ENCODE peak calls at places on chromosomes 1 and 21, in nine cellular contexts. One of them, this sample, is unnamed.

GRCh38 chr1:155729031-155729898 is 40.4 kb downstream of the DAP3 start:
- DNase-seq in activated CD8-positive, alpha-beta memory T cell treated with anti-CD3 and anti-CD28 coated beads for 24 hours: no peak
- DNase-seq in heart right ventricle: no peak
- DNase-seq in activated CD4-positive, alpha-beta T cell treated with anti-CD3 and anti-CD28 coated beads for 36 hours: peak; percentile 58
- DNase-seq in hypothalamus: no peak
- DNase-seq in activated T-cell treated with anti-CD3 and anti-CD28 coated beads, Interleukin-2, amount 50 U/mL, for 72 hours: peak; percentile 26
- DNase-seq in GM03348: peak; percentile 56
- DNase-seq in C1 segment of cervical spinal cord: peak; percentile 26
- DNase-seq in CD4-positive, CD25-positive, alpha-beta regulatory T cell: peak; percentile 19
- DNase-seq in this sample: no peak

GRCh38 chr1:223714849-223715709 is 2.7 kb downstream of the CAPN2 start:
- DNase-seq in C1 segment of cervical spinal cord: no peak
- DNase-seq in GM03348: peak; percentile 70
- DNase-seq in activated CD8-positive, alpha-beta memory T cell treated with anti-CD3 and anti-CD28 coated beads for 24 hours: no peak
- DNase-seq in hypothalamus: no peak
- DNase-seq in heart right ventricle: no peak
- DNase-seq in activated CD4-positive, alpha-beta T cell treated with anti-CD3 and anti-CD28 coated beads for 36 hours: no peak
- DNase-seq in activated T-cell treated with anti-CD3 and anti-CD28 coated beads, Interleukin-2, amount 50 U/mL, for 72 hours: no peak
- DNase-seq in CD4-positive, CD25-positive, alpha-beta regulatory T cell: no peak
- DNase-seq in this sample: no peak

GRCh38 chr1:156901966-156902922 is 8.7 kb downstream of the PEAR1 start:
- DNase-seq in GM03348: peak; percentile 58
- DNase-seq in hypothalamus: no peak
- DNase-seq in CD4-positive, CD25-positive, alpha-beta regulatory T cell: no peak
- DNase-seq in activated T-cell treated with anti-CD3 and anti-CD28 coated beads, Interleukin-2, amount 50 U/mL, for 72 hours: no peak
- DNase-seq in activated CD4-positive, alpha-beta T cell treated with anti-CD3 and anti-CD28 coated beads for 36 hours: no peak
- DNase-seq in C1 segment of cervical spinal cord: no peak
- DNase-seq in activated CD8-positive, alpha-beta memory T cell treated with anti-CD3 and anti-CD28 coated beads for 24 hours: no peak
- DNase-seq in heart right ventricle: no peak
- DNase-seq in this sample: no peak

GRCh38 chr1:52857443-52857842 is 14.9 kb downstream of the ZYG11A start:
- DNase-seq in heart right ventricle: no peak
- DNase-seq in CD4-positive, CD25-positive, alpha-beta regulatory T cell: no peak
- DNase-seq in activated T-cell treated with anti-CD3 and anti-CD28 coated beads, Interleukin-2, amount 50 U/mL, for 72 hours: no peak
- DNase-seq in GM03348: no peak
- DNase-seq in activated CD4-positive, alpha-beta T cell treated with anti-CD3 and anti-CD28 coated beads for 36 hours: no peak
- DNase-seq in C1 segment of cervical spinal cord: no peak
- DNase-seq in activated CD8-positive, alpha-beta memory T cell treated with anti-CD3 and anti-CD28 coated beads for 24 hours: no peak
- DNase-seq in hypothalamus: no peak
- DNase-seq in this sample: no peak

GRCh38 chr1:30798389-30798951 is 40.9 kb upstream of the LAPTM5 start:
- DNase-seq in CD4-positive, CD25-positive, alpha-beta regulatory T cell: no peak
- DNase-seq in activated CD8-positive, alpha-beta memory T cell treated with anti-CD3 and anti-CD28 coated beads for 24 hours: no peak
- DNase-seq in activated CD4-positive, alpha-beta T cell treated with anti-CD3 and anti-CD28 coated beads for 36 hours: no peak
- DNase-seq in hypothalamus: no peak
- DNase-seq in activated T-cell treated with anti-CD3 and anti-CD28 coated beads, Interleukin-2, amount 50 U/mL, for 72 hours: no peak
- DNase-seq in heart right ventricle: peak; percentile 45
- DNase-seq in GM03348: no peak
- DNase-seq in C1 segment of cervical spinal cord: peak; percentile 27
- DNase-seq in this sample: no peak

GRCh38 chr21:25501996-25502665 is 105.2 kb downstream of the MRPL39 start:
- DNase-seq in activated CD4-positive, alpha-beta T cell treated with anti-CD3 and anti-CD28 coated beads for 36 hours: peak; percentile 83
- DNase-seq in hypothalamus: no peak
- DNase-seq in C1 segment of cervical spinal cord: no peak
- DNase-seq in activated CD8-positive, alpha-beta memory T cell treated with anti-CD3 and anti-CD28 coated beads for 24 hours: peak; percentile 74
- DNase-seq in heart right ventricle: no peak
- DNase-seq in GM03348: no peak
- DNase-seq in activated T-cell treated with anti-CD3 and anti-CD28 coated beads, Interleukin-2, amount 50 U/mL, for 72 hours: peak; percentile 73
- DNase-seq in CD4-positive, CD25-positive, alpha-beta regulatory T cell: no peak
- DNase-seq in this sample: no peak

GRCh38 chr1:94698759-94699502 is 121.2 kb upstream of the SLC44A3 start:
- DNase-seq in hypothalamus: no peak
- DNase-seq in activated CD8-positive, alpha-beta memory T cell treated with anti-CD3 and anti-CD28 coated beads for 24 hours: no peak
- DNase-seq in GM03348: peak; percentile 64
- DNase-seq in CD4-positive, CD25-positive, alpha-beta regulatory T cell: no peak
- DNase-seq in C1 segment of cervical spinal cord: no peak
- DNase-seq in activated CD4-positive, alpha-beta T cell treated with anti-CD3 and anti-CD28 coated beads for 36 hours: no peak
- DNase-seq in activated T-cell treated with anti-CD3 and anti-CD28 coated beads, Interleukin-2, amount 50 U/mL, for 72 hours: no peak
- DNase-seq in heart right ventricle: no peak
- DNase-seq in this sample: no peak

GRCh38 chr1:234997201-234998173 is 131.2 kb downstream of the TOMM20 start:
- DNase-seq in activated T-cell treated with anti-CD3 and anti-CD28 coated beads, Interleukin-2, amount 50 U/mL, for 72 hours: no peak
- DNase-seq in C1 segment of cervical spinal cord: peak; percentile 100
- DNase-seq in hypothalamus: peak; percentile 79
- DNase-seq in CD4-positive, CD25-positive, alpha-beta regulatory T cell: no peak
- DNase-seq in activated CD8-positive, alpha-beta memory T cell treated with anti-CD3 and anti-CD28 coated beads for 24 hours: no peak
- DNase-seq in activated CD4-positive, alpha-beta T cell treated with anti-CD3 and anti-CD28 coated beads for 36 hours: no peak
- DNase-seq in heart right ventricle: peak; percentile 97
- DNase-seq in GM03348: peak; percentile 83
- DNase-seq in this sample: no peak

GRCh38 chr1:33286451-33287185 is 30.3 kb downstream of the ZNF362 start:
- DNase-seq in C1 segment of cervical spinal cord: no peak
- DNase-seq in GM03348: no peak
- DNase-seq in activated CD4-positive, alpha-beta T cell treated with anti-CD3 and anti-CD28 coated beads for 36 hours: no peak
- DNase-seq in activated CD8-positive, alpha-beta memory T cell treated with anti-CD3 and anti-CD28 coated beads for 24 hours: no peak
- DNase-seq in CD4-positive, CD25-positive, alpha-beta regulatory T cell: no peak
- DNase-seq in heart right ventricle: no peak
- DNase-seq in activated T-cell treated with anti-CD3 and anti-CD28 coated beads, Interleukin-2, amount 50 U/mL, for 72 hours: no peak
- DNase-seq in hypothalamus: no peak
- DNase-seq in this sample: no peak

GRCh38 chr1:117284408-117285215 is 73.9 kb upstream of the VTCN1 start:
- DNase-seq in CD4-positive, CD25-positive, alpha-beta regulatory T cell: no peak
- DNase-seq in activated CD8-positive, alpha-beta memory T cell treated with anti-CD3 and anti-CD28 coated beads for 24 hours: no peak
- DNase-seq in C1 segment of cervical spinal cord: no peak
- DNase-seq in heart right ventricle: no peak
- DNase-seq in activated T-cell treated with anti-CD3 and anti-CD28 coated beads, Interleukin-2, amount 50 U/mL, for 72 hours: no peak
- DNase-seq in activated CD4-positive, alpha-beta T cell treated with anti-CD3 and anti-CD28 coated beads for 36 hours: no peak
- DNase-seq in hypothalamus: no peak
- DNase-seq in GM03348: peak; percentile 65
- DNase-seq in this sample: no peak

GRCh38 chr1:160491017-160491416 is 32.0 kb downstream of the SLAMF6 start:
- DNase-seq in GM03348: no peak
- DNase-seq in CD4-positive, CD25-positive, alpha-beta regulatory T cell: no peak
- DNase-seq in heart right ventricle: no peak
- DNase-seq in activated T-cell treated with anti-CD3 and anti-CD28 coated beads, Interleukin-2, amount 50 U/mL, for 72 hours: no peak
- DNase-seq in C1 segment of cervical spinal cord: no peak
- DNase-seq in activated CD4-positive, alpha-beta T cell treated with anti-CD3 and anti-CD28 coated beads for 36 hours: no peak
- DNase-seq in activated CD8-positive, alpha-beta memory T cell treated with anti-CD3 and anti-CD28 coated beads for 24 hours: no peak
- DNase-seq in hypothalamus: no peak
- DNase-seq in this sample: no peak

GRCh38 chr1:50702395-50702794 is 257.7 kb downstream of the FAF1 start:
- DNase-seq in CD4-positive, CD25-positive, alpha-beta regulatory T cell: no peak
- DNase-seq in activated T-cell treated with anti-CD3 and anti-CD28 coated beads, Interleukin-2, amount 50 U/mL, for 72 hours: no peak
- DNase-seq in heart right ventricle: no peak
- DNase-seq in hypothalamus: no peak
- DNase-seq in activated CD8-positive, alpha-beta memory T cell treated with anti-CD3 and anti-CD28 coated beads for 24 hours: no peak
- DNase-seq in GM03348: no peak
- DNase-seq in C1 segment of cervical spinal cord: no peak
- DNase-seq in activated CD4-positive, alpha-beta T cell treated with anti-CD3 and anti-CD28 coated beads for 36 hours: no peak
- DNase-seq in this sample: no peak

GRCh38 chr1:8955367-8955766 is 9.7 kb downstream of the CA6 start:
- DNase-seq in activated T-cell treated with anti-CD3 and anti-CD28 coated beads, Interleukin-2, amount 50 U/mL, for 72 hours: no peak
- DNase-seq in hypothalamus: no peak
- DNase-seq in activated CD4-positive, alpha-beta T cell treated with anti-CD3 and anti-CD28 coated beads for 36 hours: no peak
- DNase-seq in heart right ventricle: no peak
- DNase-seq in C1 segment of cervical spinal cord: no peak
- DNase-seq in GM03348: no peak
- DNase-seq in CD4-positive, CD25-positive, alpha-beta regulatory T cell: no peak
- DNase-seq in activated CD8-positive, alpha-beta memory T cell treated with anti-CD3 and anti-CD28 coated beads for 24 hours: no peak
- DNase-seq in this sample: no peak

GRCh38 chr1:8822383-8823294 is 5.2 kb upstream of the RERE start:
- DNase-seq in activated CD4-positive, alpha-beta T cell treated with anti-CD3 and anti-CD28 coated beads for 36 hours: no peak
- DNase-seq in C1 segment of cervical spinal cord: no peak
- DNase-seq in CD4-positive, CD25-positive, alpha-beta regulatory T cell: no peak
- DNase-seq in hypothalamus: no peak
- DNase-seq in activated T-cell treated with anti-CD3 and anti-CD28 coated beads, Interleukin-2, amount 50 U/mL, for 72 hours: no peak
- DNase-seq in GM03348: peak; percentile 85
- DNase-seq in activated CD8-positive, alpha-beta memory T cell treated with anti-CD3 and anti-CD28 coated beads for 24 hours: no peak
- DNase-seq in heart right ventricle: no peak
- DNase-seq in this sample: no peak

GRCh38 chr1:197614916-197615692 is 160.2 kb downstream of the DENND1B start:
- DNase-seq in activated T-cell treated with anti-CD3 and anti-CD28 coated beads, Interleukin-2, amount 50 U/mL, for 72 hours: peak; percentile 10
- DNase-seq in activated CD8-positive, alpha-beta memory T cell treated with anti-CD3 and anti-CD28 coated beads for 24 hours: no peak
- DNase-seq in C1 segment of cervical spinal cord: no peak
- DNase-seq in CD4-positive, CD25-positive, alpha-beta regulatory T cell: peak; percentile 19
- DNase-seq in GM03348: peak; percentile 13
- DNase-seq in heart right ventricle: no peak
- DNase-seq in hypothalamus: no peak
- DNase-seq in activated CD4-positive, alpha-beta T cell treated with anti-CD3 and anti-CD28 coated beads for 36 hours: peak; percentile 54
- DNase-seq in this sample: no peak

GRCh38 chr1:30372792-30373433 is 350.5 kb downstream of the MATN1 start:
- DNase-seq in GM03348: no peak
- DNase-seq in activated CD8-positive, alpha-beta memory T cell treated with anti-CD3 and anti-CD28 coated beads for 24 hours: peak; percentile 26
- DNase-seq in heart right ventricle: no peak
- DNase-seq in C1 segment of cervical spinal cord: no peak
- DNase-seq in activated T-cell treated with anti-CD3 and anti-CD28 coated beads, Interleukin-2, amount 50 U/mL, for 72 hours: no peak
- DNase-seq in CD4-positive, CD25-positive, alpha-beta regulatory T cell: no peak
- DNase-seq in activated CD4-positive, alpha-beta T cell treated with anti-CD3 and anti-CD28 coated beads for 36 hours: no peak
- DNase-seq in hypothalamus: no peak
- DNase-seq in this sample: no peak

GRCh38 chr1:202501281-202501680 is 152.8 kb downstream of the PPP1R12B start:
- DNase-seq in activated CD8-positive, alpha-beta memory T cell treated with anti-CD3 and anti-CD28 coated beads for 24 hours: no peak
- DNase-seq in activated CD4-positive, alpha-beta T cell treated with anti-CD3 and anti-CD28 coated beads for 36 hours: no peak
- DNase-seq in activated T-cell treated with anti-CD3 and anti-CD28 coated beads, Interleukin-2, amount 50 U/mL, for 72 hours: no peak
- DNase-seq in GM03348: peak; percentile 24
- DNase-seq in CD4-positive, CD25-positive, alpha-beta regulatory T cell: peak; percentile 21
- DNase-seq in heart right ventricle: no peak
- DNase-seq in C1 segment of cervical spinal cord: no peak
- DNase-seq in hypothalamus: no peak
- DNase-seq in this sample: no peak

GRCh38 chr21:42032968-42033367 is 22.8 kb upstream of the ZBTB21 start:
- DNase-seq in GM03348: no peak
- DNase-seq in heart right ventricle: no peak
- DNase-seq in activated CD4-positive, alpha-beta T cell treated with anti-CD3 and anti-CD28 coated beads for 36 hours: no peak
- DNase-seq in CD4-positive, CD25-positive, alpha-beta regulatory T cell: no peak
- DNase-seq in activated T-cell treated with anti-CD3 and anti-CD28 coated beads, Interleukin-2, amount 50 U/mL, for 72 hours: no peak
- DNase-seq in activated CD8-positive, alpha-beta memory T cell treated with anti-CD3 and anti-CD28 coated beads for 24 hours: no peak
- DNase-seq in C1 segment of cervical spinal cord: no peak
- DNase-seq in hypothalamus: no peak
- DNase-seq in this sample: no peak

GRCh38 chr1:204289280-204289679 is 70.4 kb downstream of the PLEKHA6 start:
- DNase-seq in C1 segment of cervical spinal cord: no peak
- DNase-seq in hypothalamus: no peak
- DNase-seq in activated T-cell treated with anti-CD3 and anti-CD28 coated beads, Interleukin-2, amount 50 U/mL, for 72 hours: no peak
- DNase-seq in activated CD4-positive, alpha-beta T cell treated with anti-CD3 and anti-CD28 coated beads for 36 hours: no peak
- DNase-seq in CD4-positive, CD25-positive, alpha-beta regulatory T cell: no peak
- DNase-seq in GM03348: no peak
- DNase-seq in activated CD8-positive, alpha-beta memory T cell treated with anti-CD3 and anti-CD28 coated beads for 24 hours: no peak
- DNase-seq in heart right ventricle: no peak
- DNase-seq in this sample: no peak

GRCh38 chr1:62407398-62408009 is 29.3 kb upstream of the USP1 start:
- DNase-seq in activated CD8-positive, alpha-beta memory T cell treated with anti-CD3 and anti-CD28 coated beads for 24 hours: no peak
- DNase-seq in activated CD4-positive, alpha-beta T cell treated with anti-CD3 and anti-CD28 coated beads for 36 hours: no peak
- DNase-seq in activated T-cell treated with anti-CD3 and anti-CD28 coated beads, Interleukin-2, amount 50 U/mL, for 72 hours: peak; percentile 28
- DNase-seq in CD4-positive, CD25-positive, alpha-beta regulatory T cell: peak; percentile 56
- DNase-seq in heart right ventricle: no peak
- DNase-seq in C1 segment of cervical spinal cord: no peak
- DNase-seq in hypothalamus: no peak
- DNase-seq in GM03348: peak; percentile 72
- DNase-seq in this sample: no peak

This sample was measured in activated effector memory CD4-positive, alpha-beta T cell treated with Interleukin-2 at 50 U/mL for 16 hours.